ENCODE peak calls at places on chromosomes 4 and X, in five cellular contexts. T is OCI-LY7; Q is stimulated activated CD4-positive, alpha-beta T cell treated with anti-CD3 and anti-CD28 coated beads, Interleukin-4, amount 100 ng/mL, for 48 hours; K is NCI-H1436 treated with DMSO at 0.1 percent for 48 hours; V is NCI-H748 treated with DMSO at 0.1 percent for 48 hours. J is an unnamed sample.

GRCh38 chr4:2793920-2794706 is 1.2 kb downstream of the SH3BP2 start:
- DNase-seq in K (no peak), V (no peak), T (no peak), Q (no peak), J (no peak)

GRCh38 chr4:76074468-76074867 is at the start of gene ART3:
- DNase-seq in K (no peak), V (no peak), T (no peak), Q (no peak), J (no peak)

GRCh38 chr4:153428816-153429592 is 37.2 kb upstream of the TMEM131L start:
- DNase-seq in T (peak), K (no peak), V (no peak), Q (no peak), J (no peak)

GRCh38 chr4:130077275-130077674 is 981.3 kb downstream of the C4orf33 start:
- DNase-seq in Q (no peak), K (peak), T (no peak), V (no peak), J (no peak)

GRCh38 chrX:17595456-17596035 is 141.7 kb upstream of the SCML1 start:
- DNase-seq in V (no peak), T (no peak), K (no peak), Q (no peak), J (peak)

GRCh38 chr4:126752702-126753101 is 880.1 kb upstream of the INTU start:
- DNase-seq in T (no peak), Q (no peak), K (no peak), V (no peak), J (no peak)

GRCh38 chrX:46727445-46727844 is 31.5 kb downstream of the SLC9A7 start:
- DNase-seq in V (no peak), K (no peak), T (no peak), Q (no peak), J (no peak)

GRCh38 chr4:147496500-147496899 is 15.6 kb downstream of the EDNRA start:
- DNase-seq in T (no peak), K (no peak), V (no peak), Q (no peak), J (no peak)

GRCh38 chr4:75698162-75698962 is 25.2 kb upstream of the G3BP2 start:
- DNase-seq in Q (no peak), V (no peak), T (peak), K (no peak), J (no peak)

GRCh38 chr4:17347445-17347844 is 164.4 kb downstream of the QDPR start:
- DNase-seq in V (no peak), Q (peak), K (no peak), T (peak), J (peak)

GRCh38 chr4:34091451-34091850 is 2152.9 kb downstream of the ARAP2 start:
- DNase-seq in T (no peak), V (no peak), K (no peak), Q (no peak), J (no peak)

GRCh38 chr4:109931318-109931717 is 18.6 kb downstream of the EGF start:
- DNase-seq in V (no peak), Q (no peak), K (no peak), T (no peak), J (no peak)

GRCh38 chr4:172995704-172996103 is 172.9 kb upstream of the GALNT7 start:
- DNase-seq in T (no peak), V (no peak), K (no peak), Q (no peak), J (no peak)

GRCh38 chrX:75547783-75548182 is 24.9 kb upstream of the ZDHHC15 start:
- DNase-seq in Q (no peak), K (no peak), V (no peak), T (no peak), J (no peak)

GRCh38 chr4:147351083-147351787 is 129.7 kb upstream of the EDNRA start:
- DNase-seq in T (no peak), Q (no peak), K (no peak), V (no peak), J (peak)

GRCh38 chr4:112185334-112185733 is 40.1 kb downstream of the FAM241A start:
- DNase-seq in Q (no peak), T (no peak), K (no peak), V (no peak), J (no peak)

J was measured in RKO.